ENCODE peak calls at places on chromosome 1, in four cellular contexts. X is LoVo, K is Right ventricle myocardium inferior, P is Calu3. V is an unnamed sample.

GRCh38 chr1:62228139-62228882 is 33.7 kb downstream of the L1TD1 start:
- DNase-seq in X (no peak), K (no peak), P (no peak), V (no peak)

GRCh38 chr1:225131869-225132268 is 202.4 kb downstream of the DNAH14 start:
- DNase-seq in X (no peak), K (no peak), P (no peak), V (no peak)

GRCh38 chr1:234969630-234970370 is 158.8 kb downstream of the TOMM20 start:
- DNase-seq in X (no peak), K (peak), P (peak), V (no peak)

GRCh38 chr1:50474859-50475809 is 51.9 kb upstream of the DMRTA2 start:
- DNase-seq in X (peak), K (no peak), P (no peak), V (no peak)

GRCh38 chr1:30810416-30811105 is 53.0 kb upstream of the LAPTM5 start:
- DNase-seq in X (no peak), K (peak), P (no peak), V (no peak)

GRCh38 chr1:179175011-179175934 is 54.2 kb downstream of the ABL2 start:
- DNase-seq in X (no peak), K (no peak), P (peak), V (no peak)

GRCh38 chr1:10402729-10403274 is 3.9 kb downstream of the PGD start:
- DNase-seq in X (no peak), K (no peak), P (no peak), V (no peak)

GRCh38 chr1:33721416-33721815 is 142.5 kb upstream of the HMGB4 start:
- DNase-seq in X (no peak), K (no peak), P (no peak), V (no peak)

GRCh38 chr1:23562138-23562819 is 3.0 kb upstream of the ID3 start:
- DNase-seq in X (peak), K (peak), P (peak), V (no peak)

GRCh38 chr1:50822035-50822776 is 137.9 kb downstream of the FAF1 start:
- DNase-seq in X (no peak), K (no peak), P (no peak), V (no peak)

GRCh38 chr1:67679691-67680090 is 5.3 kb upstream of the GADD45A start:
- DNase-seq in X (no peak), K (no peak), P (no peak), V (no peak)

GRCh38 chr1:162632234-162632666 is at the start of gene DDR2:
- DNase-seq in X (no peak), K (peak), P (no peak), V (no peak)

GRCh38 chr1:50841791-50842387 is 118.2 kb downstream of the FAF1 start:
- DNase-seq in X (no peak), K (no peak), P (no peak), V (no peak)

GRCh38 chr1:216485042-216485441 is 61.8 kb upstream of the USH2A start:
- DNase-seq in X (no peak), K (no peak), P (no peak), V (no peak)

GRCh38 chr1:198641506-198641905 is 2.7 kb downstream of the PTPRC start:
- DNase-seq in X (no peak), K (no peak), P (no peak), V (no peak)

GRCh38 chr1:230270185-230270939 is 155.8 kb downstream of the PGBD5 start:
- DNase-seq in X (no peak), K (no peak), P (no peak), V (no peak)

GRCh38 chr1:56576880-56577858 is 2.2 kb downstream of the PLPP3 start:
- DNase-seq in X (peak), K (no peak), P (no peak), V (no peak)

GRCh38 chr1:15273274-15273673 is 26.3 kb downstream of the FHAD1 start:
- DNase-seq in X (no peak), K (no peak), P (no peak), V (no peak)

GRCh38 chr1:198556969-198557368 is 16.5 kb upstream of the ATP6V1G3 start:
- DNase-seq in X (no peak), K (peak), P (no peak), V (peak)

GRCh38 chr1:150511551-150511950 is 3.6 kb downstream of the ECM1 start:
- DNase-seq in X (no peak), K (no peak), P (no peak), V (no peak)

GRCh38 chr1:57204942-57205787 is 218.7 kb downstream of the DAB1 start:
- DNase-seq in X (no peak), K (no peak), P (no peak), V (no peak)

GRCh38 chr1:47837866-47838561 is 159.2 kb downstream of the TRABD2B start:
- DNase-seq in X (no peak), K (no peak), P (no peak), V (no peak)

GRCh38 chr1:100387644-100388350 is 35.5 kb downstream of the CDC14A start:
- DNase-seq in X (no peak), K (no peak), P (no peak), V (no peak)

GRCh38 chr1:10687782-10688408 is 108.6 kb downstream of the CASZ1 start:
- DNase-seq in X (no peak), K (no peak), P (no peak), V (no peak)

GRCh38 chr1:222665964-222666363 is 46.3 kb downstream of the AIDA start:
- DNase-seq in X (no peak), K (no peak), P (no peak), V (no peak)

GRCh38 chr1:63935553-63935952 is 161.7 kb downstream of the ROR1 start:
- DNase-seq in X (no peak), K (no peak), P (no peak), V (no peak)

GRCh38 chr1:184386271-184387068 is at the start of gene C1orf21:
- DNase-seq in X (peak), K (peak), P (peak), V (peak)

GRCh38 chr1:16208270-16208987 is 4.0 kb downstream of the ARHGEF19 start:
- DNase-seq in X (no peak), K (no peak), P (no peak), V (no peak)

GRCh38 chr1:84689514-84690396 is 506 bp downstream of the SSX2IP start:
- DNase-seq in X (peak), K (peak), P (peak), V (no peak)

GRCh38 chr1:38817958-38818705 is 41.4 kb downstream of the RRAGC start:
- DNase-seq in X (peak), K (no peak), P (peak), V (peak)

V was measured in T-cell.